ENCODE peak calls at places on chromosomes 3 and 15, in four cellular contexts. N is foreskin fibroblast, K is fibroblast of lung, B is cardiac fibroblast. A is an unnamed sample.

GRCh38 chr15:80367661-80368060 is 36.5 kb upstream of the ARNT2 start:
- DNase-seq in N (no peak), K (no peak), B (peak; percentile 1), A (peak; percentile 11)

GRCh38 chr3:177607596-177607995 is 410.3 kb upstream of the TBL1XR1 start:
- DNase-seq in N (no peak), K (no peak), B (no peak), A (no peak)

GRCh38 chr3:525415-525814 is 328.9 kb downstream of the CHL1 start:
- DNase-seq in N (no peak), K (no peak), B (no peak), A (no peak)

GRCh38 chr3:177642482-177643163 is 445.3 kb upstream of the TBL1XR1 start:
- DNase-seq in N (no peak), K (no peak), B (peak; percentile 16), A (no peak)

GRCh38 chr15:25763206-25763880 is 99.8 kb downstream of the ATP10A start:
- DNase-seq in N (no peak), K (no peak), B (no peak), A (no peak)

GRCh38 chr15:89577776-89578115 is 2.5 kb downstream of the TICRR start:
- DNase-seq in N (no peak), K (no peak), B (no peak), A (no peak)

GRCh38 chr3:85355572-85355971 is 396.8 kb downstream of the CADM2 start:
- DNase-seq in N (no peak), K (no peak), B (no peak), A (no peak)

GRCh38 chr15:98863983-98864382 is 143.6 kb downstream of the PGPEP1L start:
- DNase-seq in N (no peak), K (no peak), B (no peak), A (no peak)

GRCh38 chr15:80573614-80574013 is 121.5 kb upstream of the ABHD17C start:
- DNase-seq in N (no peak), K (no peak), B (no peak), A (no peak)

GRCh38 chr15:31372635-31373091 is 46.0 kb downstream of the KLF13 start:
- DNase-seq in N (peak; percentile 84), K (peak; percentile 86), B (peak; percentile 85), A (peak; percentile 87)

GRCh38 chr3:88219138-88219792 is 69.5 kb downstream of the C3orf38 start:
- DNase-seq in N (peak; percentile 3), K (peak; percentile 77), B (peak; percentile 77), A (peak; percentile 88)

GRCh38 chr15:92809880-92810361 is 90.2 kb upstream of the CHD2 start:
- DNase-seq in N (no peak), K (peak; percentile 61), B (peak; percentile 65), A (peak; percentile 68)

GRCh38 chr3:38644016-38644661 is 5.3 kb downstream of the SCN5A start:
- DNase-seq in N (no peak), K (no peak), B (no peak), A (no peak)

GRCh38 chr3:152941825-152942224 is 106.9 kb downstream of the P2RY1 start:
- DNase-seq in N (no peak), K (no peak), B (no peak), A (no peak)

GRCh38 chr3:152942366-152942765 is 107.4 kb downstream of the P2RY1 start:
- DNase-seq in N (peak; percentile 18), K (no peak), B (no peak), A (no peak)

GRCh38 chr3:152938974-152939636 is 104.2 kb downstream of the P2RY1 start:
- DNase-seq in N (no peak), K (no peak), B (no peak), A (no peak)

DNA sequence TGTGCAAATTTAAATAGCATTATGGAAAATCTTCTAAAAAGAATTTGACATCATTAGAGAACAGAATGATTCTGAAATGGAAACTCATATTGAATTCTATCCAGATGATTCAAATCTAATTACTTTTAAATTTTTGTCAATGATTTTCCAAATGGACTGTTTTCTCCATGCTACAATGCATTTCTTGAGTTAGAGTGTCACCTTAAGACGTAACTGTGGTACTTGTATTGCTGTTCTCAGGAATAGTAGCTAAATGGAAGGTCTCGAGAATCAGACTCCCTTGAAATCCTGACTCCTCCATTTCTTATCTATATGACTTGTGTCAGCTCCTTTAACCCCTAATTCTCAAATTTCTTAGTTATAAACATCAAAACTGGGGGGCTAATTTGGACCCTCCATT is 102.3 kb downstream of the P2RY1 start:
- DNase-seq in N (no peak), K (peak; percentile 23), B (no peak), A (peak; percentile 14)
- TF ChIP-seq CTCF in N (no peak), K (peak; percentile 20), B (no peak), A (no peak)

DNA sequence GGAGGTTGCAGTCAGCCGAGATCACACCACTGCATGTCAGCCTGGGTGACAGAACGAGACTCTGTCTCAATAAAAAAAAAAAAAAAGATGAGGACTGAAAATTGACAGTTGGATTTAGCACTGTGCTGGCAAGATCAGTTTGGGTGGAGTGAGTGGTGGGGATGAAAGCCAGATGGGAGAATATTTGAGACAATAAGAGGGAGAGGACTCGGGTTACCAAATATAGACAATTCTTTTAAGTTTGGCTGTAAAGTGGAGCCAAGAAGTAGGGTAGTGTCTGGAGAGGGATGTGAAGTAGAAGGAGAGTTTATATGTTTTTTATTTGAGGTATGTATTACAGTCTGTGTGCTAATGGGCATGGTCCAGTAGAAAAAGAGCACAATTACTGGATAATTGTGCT is 20.4 kb downstream of the TMOD3 start:
- DNase-seq in N (no peak), K (peak; percentile 73), B (no peak), A (no peak)
- H3K4me3 ChIP-seq in N (no peak overlapping the region), K (no peak overlapping the region), B (no peak overlapping the region), A (no peak overlapping the region)

GRCh38 chr3:154919226-154919625 is 160.9 kb upstream of the MME start:
- DNase-seq in N (no peak), K (no peak), B (no peak), A (no peak)
- TF ChIP-seq CTCF in N (no peak), K (no peak), B (no peak), A (no peak)

GRCh38 chr15:68816158-68816557 is 4.5 kb downstream of the ANP32A start:
- DNase-seq in N (no peak), K (no peak), B (no peak), A (no peak)
- H3K4me3 ChIP-seq in N (peak overlapping the region; percentile 94), K (peak overlapping the region; percentile 93), B (no peak overlapping the region), A (no peak overlapping the region)

GRCh38 chr15:70259640-70260066 is 161.9 kb upstream of the TLE3 start:
- DNase-seq in N (no peak), K (no peak), B (no peak), A (no peak)

GRCh38 chr15:70260580-70260979 is 162.9 kb upstream of the TLE3 start:
- DNase-seq in N (no peak), K (no peak), B (no peak), A (no peak)

GRCh38 chr15:70259030-70259424 is 161.3 kb upstream of the TLE3 start:
- DNase-seq in N (peak; percentile 29), K (peak; percentile 66), B (peak; percentile 45), A (peak; percentile 83)

GRCh38 chr15:70261083-70261482 is 163.4 kb upstream of the TLE3 start:
- DNase-seq in N (no peak), K (no peak), B (no peak), A (no peak)

DNA sequence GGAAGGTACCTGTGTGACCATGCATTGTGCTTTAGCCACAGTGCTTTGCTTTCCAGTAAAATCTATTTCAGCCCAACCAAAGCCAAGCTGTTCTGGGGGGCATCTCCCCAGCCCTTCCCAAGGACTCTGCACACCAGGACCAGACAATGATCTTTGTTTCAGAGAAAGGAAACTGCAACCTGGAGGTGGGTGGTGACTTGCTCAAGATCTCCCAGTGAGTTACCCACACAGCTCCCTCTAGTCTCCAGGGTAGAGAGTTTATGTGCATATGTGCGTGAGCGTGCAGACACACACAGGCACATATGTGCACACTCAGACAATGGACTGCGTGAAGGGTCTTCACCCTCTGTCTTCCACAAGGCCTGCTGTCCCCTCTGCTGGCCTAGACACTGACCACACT is 162.4 kb upstream of the TLE3 start:
- DNase-seq in N (no peak), K (no peak), B (no peak), A (no peak)
- TF ChIP-seq CTCF in N (no peak), K (no peak), B (no peak), A (no peak)

DNA sequence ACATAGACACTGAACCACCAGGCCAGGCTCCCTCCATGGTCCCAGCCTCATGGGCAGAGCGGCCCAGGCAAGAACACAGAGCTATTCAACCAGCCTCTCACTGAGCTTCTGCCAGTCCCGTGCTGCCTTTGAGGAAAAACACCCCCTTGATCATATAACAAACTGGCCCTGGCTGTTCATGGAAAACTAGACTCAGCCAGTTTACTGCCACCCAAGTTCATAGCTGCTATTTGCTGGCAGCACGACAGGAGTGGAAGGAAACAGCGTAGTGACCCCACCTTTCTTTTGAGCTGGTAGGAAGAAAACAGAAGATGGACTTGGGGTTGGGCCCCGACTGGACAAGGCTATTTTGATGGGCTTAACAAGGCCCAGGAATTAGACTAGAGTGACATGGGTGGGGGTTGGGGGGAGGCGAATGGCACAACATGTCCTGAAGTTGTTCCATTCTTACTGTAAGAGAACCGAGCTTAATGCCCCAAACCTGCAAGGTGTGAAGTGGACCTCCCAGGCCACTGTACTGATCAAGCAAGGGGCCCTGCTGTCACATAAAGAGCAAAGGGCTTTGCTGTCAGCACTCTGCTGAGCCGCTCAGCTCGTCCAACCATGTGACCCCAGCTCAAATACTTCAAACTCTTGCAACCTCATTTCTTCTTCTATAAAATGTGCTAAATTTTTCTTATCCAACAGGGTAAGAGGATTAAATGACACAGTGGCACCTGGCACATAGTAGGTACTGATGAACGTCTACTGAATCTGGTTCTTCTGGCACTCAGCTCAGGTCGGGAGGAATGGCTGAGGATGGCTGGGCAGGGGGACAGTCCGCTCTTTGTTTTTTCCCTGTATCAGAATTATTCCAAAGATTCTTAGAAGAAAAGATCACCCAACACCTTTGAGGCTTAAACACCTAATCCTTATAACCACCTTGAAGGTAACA is 1.5 kb downstream of the FBXL22 start:
- DNase-seq in N (no peak), K (peak; percentile 26), B (no peak), A (peak; percentile 15)
- H3K4me3 ChIP-seq in N (no peak overlapping the region), K (no peak overlapping the region), B (no peak overlapping the region), A (no peak overlapping the region)

GRCh38 chr3:105366302-105367062 is at the start of gene ALCAM:
- DNase-seq in N (peak; percentile 100), K (peak; percentile 99), B (peak; percentile 99), A (peak; percentile 100)
- TF ChIP-seq CTCF in N (peak; percentile 77), K (peak; percentile 55), B (peak; percentile 71), A (peak; percentile 82)

GRCh38 chr3:184491011-184491576 is 70.5 kb upstream of the EPHB3 start:
- DNase-seq in N (no peak), K (no peak), B (peak; percentile 17), A (no peak)

GRCh38 chr3:184486614-184487013 is 75.0 kb upstream of the EPHB3 start:
- DNase-seq in N (no peak), K (no peak), B (no peak), A (no peak)

GRCh38 chr3:184488577-184488976 is 73.0 kb upstream of the EPHB3 start:
- DNase-seq in N (no peak), K (no peak), B (no peak), A (no peak)

GRCh38 chr3:184491867-184492615 is 69.5 kb upstream of the EPHB3 start:
- DNase-seq in N (no peak), K (no peak), B (peak; percentile 9), A (no peak)

GRCh38 chr3:184489457-184489856 is 72.1 kb upstream of the EPHB3 start:
- DNase-seq in N (no peak), K (no peak), B (no peak), A (no peak)
- H3K4me3 ChIP-seq in N (no peak overlapping the region), K (no peak overlapping the region), B (no peak overlapping the region), A (no peak overlapping the region)

A was measured in choroid plexus epithelial cell.